ENCODE peak calls at places on chromosomes 5 and 9, in eight cellular contexts. K is HepG2; U is SJCRH30; Q is upper lobe of left lung; T is iPS DF 6.9; B is CD4-positive, CD25-positive, alpha-beta regulatory T cell; F is CD8-positive, alpha-beta T cell; I is AG09309. R is an unnamed sample.

GRCh38 chr5:91383956-91384300 is 811 bp upstream of the ARRDC3 start:
- DNase-seq in K (peak), U (no peak), Q (no peak), T (no peak), B (no peak), F (peak), I (no peak), R (no peak)

GRCh38 chr9:36245906-36246305 is 12.3 kb downstream of the GNE start:
- DNase-seq in K (no peak), U (no peak), Q (no peak), T (no peak), B (no peak), F (no peak), I (no peak), R (no peak)

GRCh38 chr5:78612227-78613150 is 36.1 kb downstream of the LHFPL2 start:
- DNase-seq in K (no peak), U (no peak), Q (no peak), T (no peak), B (no peak), F (no peak), I (no peak), R (no peak)

GRCh38 chr9:73148447-73148937 is 3.2 kb upstream of the ANXA1 start:
- DNase-seq in K (no peak), U (no peak), Q (no peak), T (no peak), B (no peak), F (no peak), I (no peak), R (no peak)

GRCh38 chr9:110015759-110016158 is 192.2 kb downstream of the C9orf152 start:
- DNase-seq in K (no peak), U (peak), Q (no peak), T (no peak), B (no peak), F (peak), I (no peak), R (no peak)

GRCh38 chr9:71909887-71910601 is 949 bp downstream of the ABHD17B start:
- DNase-seq in K (peak), U (peak), Q (no peak), T (no peak), B (no peak), F (peak), I (no peak), R (peak)

GRCh38 chr9:134381671-134382505 is 55.6 kb downstream of the RXRA start:
- DNase-seq in K (peak), U (no peak), Q (no peak), T (no peak), B (peak), F (peak), I (no peak), R (no peak)

GRCh38 chr5:110075656-110076055 is 385.9 kb downstream of the MAN2A1 start:
- DNase-seq in K (no peak), U (no peak), Q (no peak), T (no peak), B (no peak), F (no peak), I (no peak), R (no peak)

GRCh38 chr9:85740821-85741111 is 988 bp downstream of the AGTPBP1 start:
- DNase-seq in K (peak), U (no peak), Q (no peak), T (no peak), B (no peak), F (no peak), I (no peak), R (no peak)

GRCh38 chr5:73812457-73812856 is 186.5 kb downstream of the ARHGEF28 start:
- DNase-seq in K (no peak), U (no peak), Q (no peak), T (no peak), B (no peak), F (no peak), I (no peak), R (no peak)

GRCh38 chr9:36796671-36797419 is 224.2 kb downstream of the MELK start:
- DNase-seq in K (no peak), U (no peak), Q (no peak), T (no peak), B (no peak), F (no peak), I (no peak), R (no peak)

GRCh38 chr5:132785355-132785754 is 8.3 kb upstream of the SEPTIN8 start:
- DNase-seq in K (no peak), U (no peak), Q (no peak), T (no peak), B (no peak), F (no peak), I (no peak), R (no peak)

GRCh38 chr5:1052076-1052475 is 43.5 kb downstream of the NKD2 start:
- DNase-seq in K (no peak), U (no peak), Q (peak), T (no peak), B (no peak), F (no peak), I (no peak), R (no peak)

GRCh38 chr9:22241611-22242010 is 205.0 kb upstream of the DMRTA1 start:
- DNase-seq in K (no peak), U (no peak), Q (no peak), T (no peak), B (no peak), F (no peak), I (no peak), R (no peak)

GRCh38 chr9:95463145-95464060 is 53.4 kb downstream of the PTCH1 start:
- DNase-seq in K (no peak), U (peak), Q (no peak), T (no peak), B (no peak), F (no peak), I (no peak), R (no peak)

GRCh38 chr9:95462419-95463121 is 54.2 kb downstream of the PTCH1 start:
- DNase-seq in K (no peak), U (peak), Q (peak), T (no peak), B (peak), F (peak), I (peak), R (peak)

GRCh38 chr9:95460627-95461164 is 56.1 kb downstream of the PTCH1 start:
- DNase-seq in K (no peak), U (no peak), Q (no peak), T (no peak), B (no peak), F (no peak), I (no peak), R (peak)

GRCh38 chr9:95459867-95460626 is 56.7 kb downstream of the PTCH1 start:
- DNase-seq in K (no peak), U (no peak), Q (no peak), T (no peak), B (no peak), F (no peak), I (no peak), R (no peak)

GRCh38 chr9:95461448-95462381 is 55.1 kb downstream of the PTCH1 start:
- DNase-seq in K (no peak), U (peak), Q (peak), T (no peak), B (no peak), F (no peak), I (no peak), R (no peak)
- H3K4me3 ChIP-seq in K (no peak), U (peak), Q (no peak), T (no peak), B (peak), F (peak), I (no peak), R (peak)

DNA sequence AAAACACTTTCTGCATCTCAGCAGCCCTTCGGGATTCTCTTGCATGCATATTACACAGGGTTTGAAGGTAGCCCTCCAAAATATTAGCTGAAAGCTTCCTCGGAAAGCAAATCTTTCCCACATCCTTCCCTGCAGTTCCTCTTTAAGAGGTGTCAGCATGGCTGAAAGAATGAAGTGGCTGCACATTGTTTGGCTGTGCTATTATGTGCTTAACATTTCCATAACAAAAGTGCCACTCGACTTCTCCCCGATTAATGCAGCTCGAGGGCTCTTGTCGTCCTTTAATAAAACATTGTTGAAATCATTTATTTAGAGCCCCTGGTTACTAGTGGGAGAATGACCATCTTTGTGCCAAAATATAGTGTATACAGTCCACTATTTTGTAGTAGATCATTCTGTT is 6.5 kb downstream of the GAS1 start:
- DNase-seq in K (no peak), U (peak), Q (no peak), T (no peak), B (no peak), F (no peak), I (no peak), R (no peak)
- H3K4me3 ChIP-seq in K (no peak), U (no peak), Q (no peak), T (no peak), B (no peak), F (no peak), I (no peak), R (no peak)

GRCh38 chr5:140564196-140565023 is at the start of the genes APBB3 and SLC35A4:
- DNase-seq in K (peak), U (peak), Q (peak), T (peak), B (peak), F (peak), I (peak), R (peak)
- H3K4me3 ChIP-seq in K (peak), U (peak), Q (peak), T (peak), B (peak), F (peak), I (peak), R (peak)

DNA sequence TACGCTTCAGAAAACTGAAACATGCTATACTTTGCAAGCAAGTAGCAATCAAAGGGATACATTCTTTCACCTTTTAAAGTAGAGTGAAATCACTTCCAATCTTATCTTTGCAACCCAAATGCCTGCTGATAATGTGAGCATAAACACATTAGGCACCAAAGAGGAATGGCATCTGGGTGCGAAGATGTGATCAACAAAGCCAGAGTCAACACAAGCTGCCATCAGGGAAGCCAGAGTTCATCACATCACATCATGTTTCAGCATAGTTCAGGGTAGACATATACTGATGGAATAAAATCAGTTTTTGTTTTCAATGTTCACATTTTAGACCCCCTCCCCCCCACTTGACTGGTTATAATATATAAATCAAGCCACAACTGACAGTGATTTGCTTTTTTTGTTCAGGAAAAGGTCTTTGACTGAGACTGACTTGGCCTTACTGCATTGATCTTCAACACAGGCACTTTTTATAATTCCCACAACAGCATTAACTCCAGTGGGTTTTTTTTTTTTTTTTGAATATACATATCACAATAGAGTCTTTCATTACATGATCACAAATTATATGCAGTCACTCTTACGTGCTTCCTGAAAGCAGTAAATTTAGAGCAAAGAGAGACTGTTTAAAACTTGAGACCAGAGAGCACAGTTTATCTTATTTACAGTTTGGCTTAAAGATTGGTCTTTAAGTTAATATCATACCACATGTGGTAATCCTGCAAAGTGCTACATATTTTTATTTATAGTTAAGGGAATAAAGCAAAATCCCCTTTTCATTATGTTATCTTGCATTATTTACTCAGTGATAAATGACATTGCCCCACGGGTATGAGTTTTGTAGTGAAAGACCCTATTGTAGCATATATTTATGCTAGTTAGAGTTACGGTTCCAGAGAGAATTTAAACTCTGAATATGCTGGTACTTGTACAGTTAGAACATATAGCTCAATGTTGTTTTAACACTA is 20.3 kb downstream of the AOPEP start:
- DNase-seq in K (peak), U (peak), Q (no peak), T (no peak), B (no peak), F (no peak), I (no peak), R (no peak)
- H3K4me3 ChIP-seq in K (peak), U (no peak), Q (no peak), T (no peak), B (no peak), F (no peak), I (no peak), R (no peak)

R was measured in BE2C.